ENCODE peak calls at places on chromosomes 6 and 20, in five cellular contexts. C is left ventricle myocardium inferior, G is body of pancreas, O is K562, Y is psoas muscle. N is an unnamed sample.

GRCh38 chr6:26086214-26086613 is 1.0 kb upstream of the HFE start:
- DNase-seq in C (no peak), G (no peak), O (no peak), Y (no peak), N (no peak)

GRCh38 chr20:61120595-61121515 is 131.2 kb upstream of the CDH4 start:
- DNase-seq in C (peak; percentile 21), G (peak; percentile 54), O (peak; percentile 74), Y (no peak), N (peak; percentile 46)

GRCh38 chr6:81262656-81263055 is 489.8 kb downstream of the TENT5A start:
- DNase-seq in C (no peak), G (no peak), O (no peak), Y (no peak), N (no peak)

GRCh38 chr20:41571006-41571405 is 47.2 kb downstream of the CHD6 start:
- DNase-seq in C (no peak), G (no peak), O (no peak), Y (no peak), N (no peak)

GRCh38 chr20:2749343-2749950 is 51.0 kb downstream of the CPXM1 start:
- DNase-seq in C (no peak), G (no peak), O (no peak), Y (no peak), N (no peak)

GRCh38 chr6:42403831-42404230 is 47.9 kb downstream of the TRERF1 start:
- DNase-seq in C (no peak), G (no peak), O (no peak), Y (no peak), N (no peak)

GRCh38 chr6:142026471-142026870 is 106.3 kb upstream of the GJE1 start:
- DNase-seq in C (no peak), G (no peak), O (no peak), Y (no peak), N (no peak)

GRCh38 chr6:136158971-136159370 is 91.1 kb downstream of the MTFR2 start:
- DNase-seq in C (no peak), G (no peak), O (no peak), Y (no peak), N (no peak)

GRCh38 chr6:127102299-127102698 is 16.2 kb upstream of the RSPO3 start:
- DNase-seq in C (no peak), G (no peak), O (no peak), Y (no peak), N (no peak)

GRCh38 chr6:148770408-148771211 is 23.8 kb downstream of the UST start:
- DNase-seq in C (no peak), G (no peak), O (no peak), Y (no peak), N (no peak)

GRCh38 chr6:44268095-44268628 is 2.1 kb upstream of the TMEM151B start:
- DNase-seq in C (no peak), G (peak; percentile 62), O (peak; percentile 78), Y (peak; percentile 55), N (peak; percentile 61)

GRCh38 chr6:5119090-5119951 is 34.2 kb downstream of the PPP1R3G start:
- DNase-seq in C (no peak), G (no peak), O (no peak), Y (no peak), N (no peak)

GRCh38 chr6:97078791-97079190 is 154.3 kb downstream of the KLHL32 start:
- DNase-seq in C (no peak), G (no peak), O (no peak), Y (no peak), N (no peak)

GRCh38 chr6:156582509-156582992 is 194.6 kb upstream of the ARID1B start:
- DNase-seq in C (no peak), G (no peak), O (no peak), Y (no peak), N (no peak)

GRCh38 chr6:56087421-56087820 is 160.0 kb downstream of the COL21A1 start:
- DNase-seq in C (no peak), G (no peak), O (no peak), Y (no peak), N (no peak)

GRCh38 chr6:168649209-168649608 is 208.2 kb downstream of the SMOC2 start:
- DNase-seq in C (no peak), G (no peak), O (no peak), Y (no peak), N (no peak)

GRCh38 chr6:31582230-31582601 is at the start of gene LTB:
- DNase-seq in C (no peak), G (no peak), O (no peak), Y (no peak), N (no peak)

GRCh38 chr20:49567421-49568256 is at the start of gene PTGIS:
- DNase-seq in C (no peak), G (peak; percentile 34), O (no peak), Y (no peak), N (no peak)

GRCh38 chr6:134169881-134170486 is 117.6 kb upstream of the SLC2A12 start:
- DNase-seq in C (no peak), G (no peak), O (no peak), Y (peak; percentile 53), N (no peak)

GRCh38 chr6:106159531-106159940 is 73.4 kb downstream of the PRDM1 start:
- DNase-seq in C (no peak), G (no peak), O (no peak), Y (no peak), N (no peak)

GRCh38 chr6:145815875-145816274 is 1.3 kb upstream of the FBXO30 start:
- DNase-seq in C (no peak), G (no peak), O (peak; percentile 34), Y (no peak), N (no peak)

GRCh38 chr6:13712485-13712990 is 903 bp upstream of the RANBP9 start:
- DNase-seq in C (no peak), G (no peak), O (peak; percentile 20), Y (no peak), N (no peak)

GRCh38 chr6:161804804-161805203 is 530.9 kb upstream of the AGPAT4 start:
- DNase-seq in C (no peak), G (no peak), O (no peak), Y (no peak), N (no peak)

GRCh38 chr6:37169458-37170272 is at the start of gene PIM1:
- DNase-seq in C (peak; percentile 100), G (peak; percentile 99), O (peak; percentile 100), Y (peak; percentile 100), N (peak; percentile 100)

GRCh38 chr6:37172991-37173572 is 3.1 kb downstream of the PIM1 start:
- DNase-seq in C (no peak), G (no peak), O (peak; percentile 57), Y (no peak), N (no peak)

GRCh38 chr6:37171970-37172812 is 2.2 kb downstream of the PIM1 start:
- DNase-seq in C (peak; percentile 84), G (peak; percentile 91), O (peak; percentile 96), Y (peak; percentile 88), N (peak; percentile 92)

GRCh38 chr6:37170273-37171140 is 555 bp downstream of the PIM1 start:
- DNase-seq in C (peak; percentile 50), G (peak; percentile 71), O (no peak), Y (peak; percentile 83), N (peak; percentile 49)

DNA sequence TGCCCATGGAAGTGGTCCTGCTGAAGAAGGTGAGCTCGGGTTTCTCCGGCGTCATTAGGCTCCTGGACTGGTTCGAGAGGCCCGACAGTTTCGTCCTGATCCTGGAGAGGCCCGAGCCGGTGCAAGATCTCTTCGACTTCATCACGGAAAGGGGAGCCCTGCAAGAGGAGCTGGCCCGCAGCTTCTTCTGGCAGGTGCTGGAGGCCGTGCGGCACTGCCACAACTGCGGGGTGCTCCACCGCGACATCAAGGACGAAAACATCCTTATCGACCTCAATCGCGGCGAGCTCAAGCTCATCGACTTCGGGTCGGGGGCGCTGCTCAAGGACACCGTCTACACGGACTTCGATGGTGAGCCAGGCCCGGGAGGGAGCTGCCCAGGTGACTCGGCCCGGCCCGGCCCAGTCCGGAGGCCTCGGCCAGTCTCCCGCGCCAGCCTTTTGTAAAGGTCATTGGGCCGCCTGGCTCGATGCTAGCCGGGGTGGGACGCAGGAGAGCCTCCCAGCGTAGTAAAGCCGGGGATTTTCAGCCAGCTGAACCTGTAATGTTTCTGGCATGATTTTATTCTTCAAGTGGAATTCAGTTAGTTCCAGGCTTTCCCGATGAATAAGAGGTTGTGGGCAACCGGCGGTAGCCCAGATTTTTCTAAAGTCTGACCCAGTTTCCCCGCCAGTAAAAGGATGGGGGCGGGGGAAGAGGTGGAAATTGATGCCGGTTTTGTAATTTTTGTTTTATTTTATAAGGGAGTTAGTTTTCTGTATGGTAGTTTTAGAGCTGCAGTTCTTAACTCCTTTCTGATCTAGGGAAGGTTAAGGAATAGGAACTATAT is 1.4 kb downstream of the PIM1 start:
- DNase-seq in C (peak; percentile 55), G (peak; percentile 57), O (peak; percentile 73), Y (peak; percentile 74), N (peak; percentile 46)
- H3K4me1 ChIP-seq in C (peaks cover 58% of the 10 kb centered on the region), G (peaks cover 28% of the 10 kb centered on the region), O (peaks cover 30% of the 10 kb centered on the region), Y (peaks cover 10% of the 10 kb centered on the region), N (peaks cover 7% of the 10 kb centered on the region)

DNA sequence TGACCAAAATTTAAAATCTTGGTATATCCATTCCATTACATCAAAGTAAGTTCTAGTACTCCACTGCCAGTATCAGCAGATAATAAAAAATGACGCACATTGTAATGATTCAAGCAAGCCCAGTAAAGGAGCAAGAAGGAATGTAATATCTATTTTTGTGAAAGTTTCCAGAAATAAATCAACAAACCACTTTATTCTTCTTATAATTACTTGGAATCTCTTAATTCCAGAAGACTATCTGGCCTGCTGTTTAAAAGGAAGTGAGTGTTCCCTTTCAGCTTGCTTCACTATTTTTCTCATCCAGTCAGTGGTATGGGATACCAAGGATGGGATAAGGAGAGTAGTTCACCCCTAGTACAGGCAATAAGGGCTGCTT is 42.2 kb upstream of the DSE start:
- DNase-seq in C (no peak), G (no peak), O (no peak), Y (no peak), N (no peak)
- H3K4me1 ChIP-seq in C (peaks cover 51% of the 10 kb centered on the region), G (no peaks in the 10 kb centered on the region), O (no peaks in the 10 kb centered on the region), Y (peaks cover 24% of the 10 kb centered on the region), N (no peaks in the 10 kb centered on the region)

DNA sequence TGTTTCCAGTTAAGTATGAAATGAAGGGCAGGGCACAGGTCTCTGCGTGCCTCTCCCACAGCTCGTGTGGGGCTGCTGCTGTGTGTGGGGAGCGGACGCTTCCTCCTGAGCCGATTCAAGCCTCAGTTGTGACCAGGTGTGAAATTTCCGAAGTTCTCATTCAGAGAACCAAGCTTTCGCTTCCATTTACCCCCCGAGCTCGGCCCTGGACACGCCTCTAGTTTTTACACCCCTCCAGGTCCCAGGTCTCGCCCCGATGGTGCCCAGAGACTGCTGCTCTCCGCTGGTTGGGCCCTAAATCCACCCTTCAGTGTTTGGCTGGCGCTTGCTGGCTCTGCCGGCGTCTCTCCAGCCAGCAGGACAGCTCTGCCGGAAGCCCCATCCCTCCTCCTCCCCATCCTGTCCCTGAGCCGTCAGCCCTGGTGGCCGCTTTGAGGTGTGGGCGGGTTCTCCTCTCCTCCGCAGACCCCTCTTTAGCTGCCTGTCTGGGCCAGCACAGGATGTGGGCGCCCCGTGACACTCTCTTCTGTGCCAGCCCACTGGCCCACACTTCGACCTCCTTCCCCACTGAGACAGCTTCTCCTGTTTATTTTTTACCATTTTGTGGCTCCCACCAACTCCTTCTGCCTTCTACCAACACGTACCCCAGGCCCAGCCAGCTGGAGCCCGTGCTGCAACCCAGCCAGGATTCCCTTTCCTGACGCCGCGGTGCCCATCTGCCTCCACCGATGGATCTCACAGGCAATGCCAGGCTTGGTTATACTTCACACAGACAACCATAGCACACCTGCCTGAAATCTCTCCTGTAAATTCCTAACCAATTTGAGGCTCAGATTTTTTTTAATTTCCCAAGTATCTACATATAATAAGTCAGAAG is 142.8 kb downstream of the DLL1 start:
- DNase-seq in C (no peak), G (no peak), O (no peak), Y (peak; percentile 53), N (no peak)
- H3K4me1 ChIP-seq in C (peaks cover 41% of the 10 kb centered on the region), G (peaks cover 12% of the 10 kb centered on the region), O (peaks cover 12% of the 10 kb centered on the region), Y (peaks cover 17% of the 10 kb centered on the region), N (peaks cover 10% of the 10 kb centered on the region)

GRCh38 chr6:151437401-151437800 is 14.5 kb downstream of the RMND1 start:
- DNase-seq in C (no peak), G (no peak), O (no peak), Y (no peak), N (no peak)
- H3K4me1 ChIP-seq in C (peaks cover 49% of the 10 kb centered on the region), G (peaks cover 16% of the 10 kb centered on the region), O (no peaks in the 10 kb centered on the region), Y (peaks cover 9% of the 10 kb centered on the region), N (peaks cover 5% of the 10 kb centered on the region)